ENCODE peak calls at places on chromosome 6, in six cellular contexts. H is B cell, K is transverse colon, S is AG09309, M is choroid plexus epithelial cell, Z is GM10248. I is an unnamed sample.

GRCh38 chr6:159163901-159164370 is 5.3 kb upstream of the FNDC1 start:
- DNase-seq in S (no peak), H (no peak), K (no peak), Z (no peak), M (peak), I (no peak)

GRCh38 chr6:105815657-105816555 is 270.2 kb upstream of the PRDM1 start:
- DNase-seq in S (no peak), H (no peak), M (no peak), Z (no peak), K (no peak), I (no peak)

GRCh38 chr6:159062564-159062945 is 17.8 kb upstream of the TAGAP start:
- DNase-seq in K (no peak), M (no peak), S (no peak), H (peak), Z (peak), I (no peak)

GRCh38 chr6:136549359-136550044 is 720 bp downstream of the MAP7 start:
- DNase-seq in M (no peak), K (peak), Z (no peak), H (no peak), S (no peak), I (peak)

GRCh38 chr6:116008470-116009229 is 52.0 kb downstream of the FRK start:
- DNase-seq in H (no peak), S (no peak), K (no peak), Z (no peak), M (peak), I (no peak)

GRCh38 chr6:40477246-40478126 is 109.7 kb downstream of the LRFN2 start:
- DNase-seq in Z (no peak), K (peak), H (no peak), M (no peak), S (no peak), I (no peak)

GRCh38 chr6:26003102-26003694 is 40.6 kb downstream of the TRIM38 start:
- DNase-seq in Z (peak), H (peak), K (peak), M (peak), S (no peak), I (peak)

GRCh38 chr6:31272431-31272830 is 539 bp upstream of the HLA-C start:
- DNase-seq in K (no peak), M (peak), Z (peak), H (no peak), S (no peak), I (no peak)

GRCh38 chr6:112254921-112255320 is 554 bp upstream of the LAMA4 start:
- DNase-seq in H (no peak), S (no peak), M (no peak), K (no peak), Z (no peak), I (no peak)

GRCh38 chr6:47106721-47107197 is 64.6 kb upstream of the ADGRF1 start:
- DNase-seq in Z (no peak), H (no peak), M (no peak), K (no peak), S (no peak), I (no peak)

GRCh38 chr6:32752580-32752979 is 10.8 kb downstream of the HLA-DQB2 start:
- DNase-seq in M (no peak), H (no peak), K (peak), S (no peak), Z (no peak), I (no peak)

GRCh38 chr6:15522427-15522826 is 140.4 kb downstream of the DTNBP1 start:
- DNase-seq in S (no peak), Z (no peak), M (no peak), K (no peak), H (peak), I (no peak)